ENCODE peak calls at places on chromosome 4, in ten cellular contexts. One of them, this sample, is unnamed.

GRCh38 chr4:96354036-96354712 is 514.3 kb downstream of the PDHA2 start:
- DNase-seq in transverse colon: no peak
- DNase-seq in A549: no peak
- DNase-seq in uterus: no peak
- DNase-seq in sigmoid colon: no peak
- DNase-seq in HCT116: no peak
- DNase-seq in thyroid gland: no peak
- DNase-seq in suprapubic skin: no peak
- DNase-seq in breast epithelium: no peak
- DNase-seq in erythroblast: peak; percentile 27
- DNase-seq in this sample: no peak

GRCh38 chr4:80592950-80593349 is 257.4 kb downstream of the CFAP299 start:
- DNase-seq in erythroblast: no peak
- DNase-seq in A549: no peak
- DNase-seq in breast epithelium: no peak
- DNase-seq in transverse colon: no peak
- DNase-seq in thyroid gland: no peak
- DNase-seq in uterus: no peak
- DNase-seq in suprapubic skin: no peak
- DNase-seq in sigmoid colon: no peak
- DNase-seq in HCT116: no peak
- DNase-seq in this sample: no peak

GRCh38 chr4:52780206-52780605 is 29.0 kb upstream of the ERVMER34-1 start:
- DNase-seq in transverse colon: no peak
- DNase-seq in suprapubic skin: no peak
- DNase-seq in breast epithelium: no peak
- DNase-seq in HCT116: no peak
- DNase-seq in A549: no peak
- DNase-seq in thyroid gland: no peak
- DNase-seq in erythroblast: no peak
- DNase-seq in sigmoid colon: no peak
- DNase-seq in uterus: no peak
- DNase-seq in this sample: peak; percentile 30

GRCh38 chr4:6227412-6228157 is 27.2 kb upstream of the JAKMIP1 start:
- DNase-seq in uterus: no peak
- DNase-seq in breast epithelium: peak; percentile 15
- DNase-seq in HCT116: no peak
- DNase-seq in thyroid gland: no peak
- DNase-seq in suprapubic skin: no peak
- DNase-seq in sigmoid colon: peak; percentile 52
- DNase-seq in transverse colon: no peak
- DNase-seq in erythroblast: no peak
- DNase-seq in A549: no peak
- DNase-seq in this sample: no peak

GRCh38 chr4:147117400-147117799 is 171.7 kb upstream of the TTC29 start:
- DNase-seq in breast epithelium: no peak
- DNase-seq in thyroid gland: no peak
- DNase-seq in transverse colon: no peak
- DNase-seq in uterus: peak; percentile 37
- DNase-seq in sigmoid colon: no peak
- DNase-seq in A549: no peak
- DNase-seq in suprapubic skin: no peak
- DNase-seq in erythroblast: no peak
- DNase-seq in HCT116: no peak
- DNase-seq in this sample: no peak

GRCh38 chr4:7725951-7726350 is 213.7 kb downstream of the AFAP1 start:
- DNase-seq in uterus: no peak
- DNase-seq in transverse colon: no peak
- DNase-seq in HCT116: no peak
- DNase-seq in erythroblast: no peak
- DNase-seq in suprapubic skin: no peak
- DNase-seq in A549: no peak
- DNase-seq in thyroid gland: no peak
- DNase-seq in breast epithelium: no peak
- DNase-seq in sigmoid colon: no peak
- DNase-seq in this sample: no peak

GRCh38 chr4:75672461-75673026 is 667 bp downstream of the G3BP2 start:
- DNase-seq in breast epithelium: peak; percentile 72
- DNase-seq in erythroblast: peak; percentile 87
- DNase-seq in sigmoid colon: peak; percentile 83
- DNase-seq in A549: peak; percentile 17
- DNase-seq in transverse colon: peak; percentile 80
- DNase-seq in HCT116: peak; percentile 22
- DNase-seq in suprapubic skin: peak; percentile 81
- DNase-seq in thyroid gland: peak; percentile 70
- DNase-seq in uterus: peak; percentile 61
- DNase-seq in this sample: peak; percentile 94

GRCh38 chr4:76894537-76894936 is 3.4 kb downstream of the SOWAHB start:
- DNase-seq in thyroid gland: no peak
- DNase-seq in transverse colon: no peak
- DNase-seq in suprapubic skin: no peak
- DNase-seq in uterus: no peak
- DNase-seq in HCT116: no peak
- DNase-seq in sigmoid colon: no peak
- DNase-seq in breast epithelium: no peak
- DNase-seq in A549: no peak
- DNase-seq in erythroblast: no peak
- DNase-seq in this sample: no peak

GRCh38 chr4:155207534-155208257 is 740 bp upstream of the NPY2R start:
- DNase-seq in transverse colon: peak; percentile 7
- DNase-seq in breast epithelium: no peak
- DNase-seq in sigmoid colon: no peak
- DNase-seq in HCT116: no peak
- DNase-seq in thyroid gland: no peak
- DNase-seq in suprapubic skin: no peak
- DNase-seq in uterus: no peak
- DNase-seq in A549: peak; percentile 15
- DNase-seq in erythroblast: no peak
- DNase-seq in this sample: no peak

GRCh38 chr4:33709247-33709646 is 2535.1 kb downstream of the ARAP2 start:
- DNase-seq in suprapubic skin: no peak
- DNase-seq in transverse colon: no peak
- DNase-seq in A549: no peak
- DNase-seq in breast epithelium: no peak
- DNase-seq in sigmoid colon: no peak
- DNase-seq in thyroid gland: no peak
- DNase-seq in HCT116: no peak
- DNase-seq in uterus: no peak
- DNase-seq in erythroblast: no peak
- DNase-seq in this sample: no peak

GRCh38 chr4:124199185-124199584 is 513.3 kb downstream of the ANKRD50 start:
- DNase-seq in A549: no peak
- DNase-seq in erythroblast: no peak
- DNase-seq in breast epithelium: no peak
- DNase-seq in sigmoid colon: no peak
- DNase-seq in HCT116: no peak
- DNase-seq in suprapubic skin: no peak
- DNase-seq in thyroid gland: no peak
- DNase-seq in uterus: no peak
- DNase-seq in transverse colon: no peak
- DNase-seq in this sample: no peak

DNA sequence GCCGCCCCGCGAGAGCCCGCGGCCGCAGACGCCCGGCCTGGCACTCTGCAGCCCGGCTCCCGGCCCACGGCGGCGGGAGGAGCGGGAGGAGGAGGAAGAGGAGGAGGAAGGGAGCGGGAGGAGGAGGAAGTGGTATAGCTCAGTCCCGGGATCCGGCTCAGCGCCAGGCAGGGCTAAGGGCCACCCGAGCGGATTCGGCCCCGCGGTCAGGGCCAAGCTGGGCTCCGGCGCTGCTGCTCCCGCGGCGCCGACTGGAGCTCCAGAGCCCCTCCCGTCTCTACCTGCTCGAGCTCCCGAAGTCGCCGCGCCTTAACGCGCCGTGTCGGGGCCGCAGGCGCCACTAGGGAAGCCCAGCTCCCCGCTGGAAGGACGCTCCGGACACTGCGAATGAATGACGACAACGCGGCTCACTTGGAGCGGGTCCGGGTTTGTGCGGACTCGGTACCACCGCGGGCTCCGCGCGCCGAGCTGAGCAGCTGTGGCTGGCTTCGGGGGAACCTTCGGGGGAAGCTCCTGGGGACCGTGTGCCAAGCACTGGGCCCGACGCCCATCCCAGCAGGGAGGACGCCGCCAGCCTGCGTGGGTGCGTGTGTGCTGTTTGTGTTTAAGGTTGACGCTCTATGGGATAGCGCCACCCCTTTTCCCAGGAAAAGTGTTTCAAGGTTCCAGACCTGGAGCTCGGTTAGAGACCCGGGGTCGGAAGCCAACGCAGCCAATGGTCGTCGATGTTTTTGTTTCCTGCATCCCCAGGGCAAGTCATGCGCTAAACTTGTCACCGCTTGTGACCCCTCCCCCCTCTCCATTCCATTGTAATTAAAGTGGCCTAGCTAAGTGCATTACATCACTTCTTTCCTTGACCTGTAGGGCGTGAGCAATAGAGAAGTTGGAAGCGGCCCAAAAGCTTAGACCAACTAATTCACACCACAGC is at the start of gene TBC1D9:
- DNase-seq in A549: peak; percentile 49
- DNase-seq in erythroblast: peak; percentile 5
- DNase-seq in thyroid gland: peak; percentile 77
- DNase-seq in sigmoid colon: peak; percentile 86
- DNase-seq in HCT116: peak; percentile 86
- DNase-seq in breast epithelium: peak; percentile 86
- DNase-seq in transverse colon: peak; percentile 84
- DNase-seq in uterus: peak; percentile 68
- DNase-seq in suprapubic skin: peak; percentile 84
- DNase-seq in this sample: peak; percentile 83
- TF ChIP-seq POLR2A in A549: peak; percentile 51
- TF ChIP-seq POLR2A in erythroblast: no peak
- TF ChIP-seq POLR2A in thyroid gland: peak; percentile 68
- TF ChIP-seq POLR2A in sigmoid colon: no peak
- TF ChIP-seq POLR2A in HCT116: peak; percentile 53
- TF ChIP-seq POLR2A in breast epithelium: peak; percentile 71
- TF ChIP-seq POLR2A in transverse colon: peak; percentile 84
- TF ChIP-seq POLR2A in uterus: peak; percentile 48
- TF ChIP-seq POLR2A in suprapubic skin: peak; percentile 29
- TF ChIP-seq POLR2A in this sample: no peak

DNA sequence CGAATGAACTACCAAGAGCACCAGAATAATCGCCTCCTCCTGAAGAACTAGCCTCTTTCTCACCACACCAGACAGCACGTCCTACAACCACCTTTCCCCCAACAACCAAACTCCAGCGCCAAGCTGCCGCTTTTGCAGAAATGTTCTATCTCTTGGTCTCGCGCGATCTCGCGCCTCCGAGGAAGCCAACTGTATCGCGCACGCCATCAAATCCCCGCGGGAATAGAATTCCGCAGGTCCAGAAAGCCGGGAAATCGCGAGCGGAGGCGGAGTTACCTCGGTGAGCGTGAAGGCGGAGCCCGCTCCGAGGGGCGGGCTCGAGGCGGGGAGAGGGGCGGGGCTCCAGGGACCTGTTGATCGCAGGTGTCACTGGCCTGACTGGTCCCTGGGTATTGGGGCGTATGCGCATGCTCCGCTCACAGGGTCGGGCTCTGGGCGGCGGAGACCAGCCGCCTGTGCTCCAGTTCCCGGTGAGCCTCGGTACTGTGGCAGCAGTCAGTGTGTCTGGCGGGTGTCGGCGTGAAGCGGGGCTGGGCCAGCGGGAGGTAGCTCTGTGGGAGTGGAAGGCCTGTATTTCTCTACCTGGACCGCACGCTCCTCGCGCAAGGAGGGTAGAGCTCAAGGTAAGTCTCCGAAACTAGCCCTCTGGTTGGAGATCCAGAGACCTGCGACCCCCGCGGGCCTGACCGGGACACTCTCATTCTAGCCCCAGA is at the start of gene USP53:
- DNase-seq in HCT116: peak; percentile 98
- DNase-seq in erythroblast: peak; percentile 96
- DNase-seq in sigmoid colon: peak; percentile 99
- DNase-seq in thyroid gland: peak; percentile 99
- DNase-seq in suprapubic skin: peak; percentile 98
- DNase-seq in transverse colon: peak; percentile 99
- DNase-seq in breast epithelium: peak; percentile 99
- DNase-seq in A549: peak; percentile 87
- DNase-seq in uterus: peak; percentile 98
- DNase-seq in this sample: peak; percentile 100
- TF ChIP-seq POLR2A in HCT116: peak; percentile 98
- TF ChIP-seq POLR2A in erythroblast: peak; percentile 92
- TF ChIP-seq POLR2A in sigmoid colon: peak; percentile 74
- TF ChIP-seq POLR2A in thyroid gland: peak; percentile 99
- TF ChIP-seq POLR2A in suprapubic skin: peak; percentile 78
- TF ChIP-seq POLR2A in transverse colon: peak; percentile 99
- TF ChIP-seq POLR2A in breast epithelium: peak; percentile 84
- TF ChIP-seq POLR2A in A549: peak; percentile 76
- TF ChIP-seq POLR2A in uterus: peak; percentile 97
- TF ChIP-seq POLR2A in this sample: no peak

GRCh38 chr4:140153419-140153743 is 603 bp downstream of the MAML3 start:
- DNase-seq in sigmoid colon: no peak
- DNase-seq in A549: no peak
- DNase-seq in breast epithelium: no peak
- DNase-seq in transverse colon: no peak
- DNase-seq in HCT116: no peak
- DNase-seq in erythroblast: no peak
- DNase-seq in uterus: no peak
- DNase-seq in suprapubic skin: no peak
- DNase-seq in thyroid gland: no peak
- DNase-seq in this sample: no peak

GRCh38 chr4:140154572-140154891 is 548 bp upstream of the MAML3 start:
- DNase-seq in transverse colon: no peak
- DNase-seq in thyroid gland: no peak
- DNase-seq in sigmoid colon: no peak
- DNase-seq in A549: no peak
- DNase-seq in uterus: no peak
- DNase-seq in erythroblast: no peak
- DNase-seq in HCT116: no peak
- DNase-seq in suprapubic skin: no peak
- DNase-seq in breast epithelium: no peak
- DNase-seq in this sample: no peak

GRCh38 chr4:140152015-140152703 is 1.8 kb downstream of the MAML3 start:
- DNase-seq in erythroblast: peak; percentile 72
- DNase-seq in thyroid gland: peak; percentile 82
- DNase-seq in suprapubic skin: peak; percentile 86
- DNase-seq in A549: peak; percentile 61
- DNase-seq in transverse colon: peak; percentile 83
- DNase-seq in HCT116: peak; percentile 46
- DNase-seq in uterus: peak; percentile 78
- DNase-seq in sigmoid colon: peak; percentile 86
- DNase-seq in breast epithelium: peak; percentile 77
- DNase-seq in this sample: peak; percentile 54

GRCh38 chr4:140152760-140153418 is 1.1 kb downstream of the MAML3 start:
- DNase-seq in A549: no peak
- DNase-seq in breast epithelium: peak; percentile 67
- DNase-seq in erythroblast: peak; percentile 65
- DNase-seq in uterus: peak; percentile 66
- DNase-seq in transverse colon: peak; percentile 61
- DNase-seq in sigmoid colon: peak; percentile 86
- DNase-seq in suprapubic skin: peak; percentile 86
- DNase-seq in HCT116: no peak
- DNase-seq in thyroid gland: peak; percentile 71
- DNase-seq in this sample: peak; percentile 49

GRCh38 chr4:140153744-140154571 is at the start of gene MAML3:
- DNase-seq in sigmoid colon: peak; percentile 98
- DNase-seq in uterus: peak; percentile 95
- DNase-seq in A549: no peak
- DNase-seq in transverse colon: peak; percentile 95
- DNase-seq in breast epithelium: peak; percentile 95
- DNase-seq in erythroblast: peak; percentile 96
- DNase-seq in suprapubic skin: peak; percentile 96
- DNase-seq in thyroid gland: peak; percentile 97
- DNase-seq in HCT116: peak; percentile 90
- DNase-seq in this sample: peak; percentile 98
- TF ChIP-seq POLR2A in sigmoid colon: peak; percentile 61
- TF ChIP-seq POLR2A in uterus: peak; percentile 90
- TF ChIP-seq POLR2A in A549: peak; percentile 51
- TF ChIP-seq POLR2A in transverse colon: peak; percentile 90
- TF ChIP-seq POLR2A in breast epithelium: peak; percentile 43
- TF ChIP-seq POLR2A in erythroblast: peak; percentile 71
- TF ChIP-seq POLR2A in suprapubic skin: no peak
- TF ChIP-seq POLR2A in thyroid gland: peak; percentile 95
- TF ChIP-seq POLR2A in HCT116: no peak
- TF ChIP-seq POLR2A in this sample: no peak

GRCh38 chr4:83011779-83012630 is 1.4 kb upstream of the LIN54 start:
- DNase-seq in breast epithelium: peak; percentile 63
- DNase-seq in thyroid gland: peak; percentile 62
- DNase-seq in erythroblast: peak; percentile 81
- DNase-seq in HCT116: no peak
- DNase-seq in transverse colon: peak; percentile 37
- DNase-seq in A549: no peak
- DNase-seq in uterus: peak; percentile 29
- DNase-seq in suprapubic skin: no peak
- DNase-seq in sigmoid colon: peak; percentile 71
- DNase-seq in this sample: peak; percentile 88
- TF ChIP-seq POLR2A in breast epithelium: no peak
- TF ChIP-seq POLR2A in thyroid gland: no peak
- TF ChIP-seq POLR2A in erythroblast: no peak
- TF ChIP-seq POLR2A in HCT116: no peak
- TF ChIP-seq POLR2A in transverse colon: no peak
- TF ChIP-seq POLR2A in A549: no peak
- TF ChIP-seq POLR2A in uterus: no peak
- TF ChIP-seq POLR2A in suprapubic skin: no peak
- TF ChIP-seq POLR2A in sigmoid colon: no peak
- TF ChIP-seq POLR2A in this sample: no peak

This sample was measured in lower leg skin.